ENCODE peak calls at places on chromosomes 5 and 9, in eight cellular contexts. S is activated CD8-positive, alpha-beta memory T cell treated with anti-CD3 and anti-CD28 coated beads, Interleukin-2, amount 10 ng/mL, durations not matched to agents 7 days and 5 days; O is A549; M is activated CD4-positive, alpha-beta T cell treated with anti-CD3 and anti-CD28 coated beads for 24 hours; Z is iris pigment epithelial cell; X is fibroblast of lung; I is foreskin keratinocyte; E is GDM1. K is an unnamed sample.

GRCh38 chr5:131810510-131811249 is 13.9 kb upstream of the FNIP1 start:
- DNase-seq in S (no peak), O (peak), M (no peak), Z (peak), X (no peak), I (no peak), E (peak), K (no peak)

GRCh38 chr5:74579215-74579614 is 61.3 kb downstream of the ENC1 start:
- DNase-seq in S (peak), O (no peak), M (peak), Z (peak), X (peak), I (no peak), E (no peak), K (peak)

GRCh38 chr9:136118061-136118366 is 661 bp downstream of the TMEM250 start:
- DNase-seq in S (no peak), O (no peak), M (no peak), Z (no peak), X (no peak), I (no peak), E (no peak), K (no peak)

GRCh38 chr5:374631-375335 is 53.3 kb downstream of the AHRR start:
- DNase-seq in S (peak), O (no peak), M (no peak), Z (no peak), X (no peak), I (no peak), E (no peak), K (no peak)

GRCh38 chr5:95873351-95873750 is 50.8 kb upstream of the GLRX start:
- DNase-seq in S (no peak), O (no peak), M (no peak), Z (no peak), X (no peak), I (no peak), E (no peak), K (no peak)

GRCh38 chr5:129803403-129803802 is 55.5 kb downstream of the MINAR2 start:
- DNase-seq in S (no peak), O (no peak), M (no peak), Z (no peak), X (no peak), I (no peak), E (no peak), K (no peak)

GRCh38 chr5:140632366-140633080 is 452 bp downstream of the CD14 start:
- DNase-seq in S (peak), O (no peak), M (no peak), Z (peak), X (peak), I (no peak), E (no peak), K (peak)

GRCh38 chr9:71675857-71676165 is 92.5 kb downstream of the CEMIP2 start:
- DNase-seq in S (no peak), O (no peak), M (no peak), Z (no peak), X (no peak), I (no peak), E (no peak), K (no peak)

GRCh38 chr5:178544166-178544834 is 45.9 kb downstream of the COL23A1 start:
- DNase-seq in S (no peak), O (no peak), M (no peak), Z (no peak), X (no peak), I (no peak), E (no peak), K (no peak)

GRCh38 chr9:122418016-122418415 is 47.2 kb downstream of the PTGS1 start:
- DNase-seq in S (no peak), O (no peak), M (no peak), Z (no peak), X (no peak), I (no peak), E (no peak), K (no peak)

GRCh38 chr5:56659991-56660390 is 155.4 kb upstream of the MAP3K1 start:
- DNase-seq in S (no peak), O (no peak), M (no peak), Z (no peak), X (no peak), I (no peak), E (no peak), K (no peak)

GRCh38 chr9:113929634-113930092 is 53.6 kb downstream of the ZNF618 start:
- DNase-seq in S (no peak), O (no peak), M (no peak), Z (peak), X (peak), I (peak), E (no peak), K (peak)

GRCh38 chr5:173721259-173722232 is 105.1 kb upstream of the BOD1 start:
- DNase-seq in S (no peak), O (no peak), M (no peak), Z (no peak), X (peak), I (no peak), E (no peak), K (no peak)

GRCh38 chr9:17578911-17579793 is at the start of gene SH3GL2:
- DNase-seq in S (no peak), O (peak), M (no peak), Z (peak), X (peak), I (no peak), E (no peak), K (peak)

GRCh38 chr9:70374962-70375618 is 39.4 kb downstream of the KLF9 start:
- DNase-seq in S (no peak), O (no peak), M (no peak), Z (no peak), X (no peak), I (no peak), E (no peak), K (no peak)